ENCODE peak calls at places on chromosomes 5 and 9, in seven cellular contexts. One of them, this sample, is unnamed.

GRCh38 chr5:57422341-57422740 is 60.3 kb downstream of the ACTBL2 start:
- DNase-seq in H54: no peak
- DNase-seq in left lung: peak
- DNase-seq in naive thymus-derived CD8-positive, alpha-beta T cell: no peak
- DNase-seq in stimulated activated effector memory CD8-positive, alpha-beta T cell treated with anti-CD3 and anti-CD28 coated beads, Interleukin-12 subunit alpha, Interleukin-12 subunit beta, amount 100 ng/mL, for 72 hours: no peak
- DNase-seq in midbrain: no peak
- DNase-seq in adrenal gland: no peak
- DNase-seq in this sample: no peak

GRCh38 chr5:14145356-14146334 is 2.5 kb downstream of the TRIO start:
- DNase-seq in adrenal gland: no peak
- DNase-seq in H54: peak
- DNase-seq in stimulated activated effector memory CD8-positive, alpha-beta T cell treated with anti-CD3 and anti-CD28 coated beads, Interleukin-12 subunit alpha, Interleukin-12 subunit beta, amount 100 ng/mL, for 72 hours: no peak
- DNase-seq in naive thymus-derived CD8-positive, alpha-beta T cell: no peak
- DNase-seq in midbrain: no peak
- DNase-seq in left lung: no peak
- DNase-seq in this sample: no peak

GRCh38 chr9:131422241-131422792 is 28.4 kb downstream of the PRRC2B start:
- DNase-seq in midbrain: no peak
- DNase-seq in adrenal gland: peak
- DNase-seq in stimulated activated effector memory CD8-positive, alpha-beta T cell treated with anti-CD3 and anti-CD28 coated beads, Interleukin-12 subunit alpha, Interleukin-12 subunit beta, amount 100 ng/mL, for 72 hours: no peak
- DNase-seq in left lung: no peak
- DNase-seq in naive thymus-derived CD8-positive, alpha-beta T cell: no peak
- DNase-seq in H54: no peak
- DNase-seq in this sample: no peak

GRCh38 chr9:96884443-96884842 is 30.1 kb upstream of the ZNF782 start:
- DNase-seq in left lung: no peak
- DNase-seq in stimulated activated effector memory CD8-positive, alpha-beta T cell treated with anti-CD3 and anti-CD28 coated beads, Interleukin-12 subunit alpha, Interleukin-12 subunit beta, amount 100 ng/mL, for 72 hours: no peak
- DNase-seq in naive thymus-derived CD8-positive, alpha-beta T cell: no peak
- DNase-seq in H54: peak
- DNase-seq in adrenal gland: peak
- DNase-seq in midbrain: no peak
- DNase-seq in this sample: no peak

GRCh38 chr5:138557677-138558076 is 14.6 kb upstream of the ETF1 start:
- DNase-seq in adrenal gland: no peak
- DNase-seq in H54: no peak
- DNase-seq in naive thymus-derived CD8-positive, alpha-beta T cell: no peak
- DNase-seq in left lung: no peak
- DNase-seq in midbrain: no peak
- DNase-seq in stimulated activated effector memory CD8-positive, alpha-beta T cell treated with anti-CD3 and anti-CD28 coated beads, Interleukin-12 subunit alpha, Interleukin-12 subunit beta, amount 100 ng/mL, for 72 hours: no peak
- DNase-seq in this sample: no peak

GRCh38 chr5:39464096-39464495 is 39.3 kb upstream of the DAB2 start:
- DNase-seq in midbrain: no peak
- DNase-seq in left lung: no peak
- DNase-seq in stimulated activated effector memory CD8-positive, alpha-beta T cell treated with anti-CD3 and anti-CD28 coated beads, Interleukin-12 subunit alpha, Interleukin-12 subunit beta, amount 100 ng/mL, for 72 hours: no peak
- DNase-seq in H54: no peak
- DNase-seq in adrenal gland: no peak
- DNase-seq in naive thymus-derived CD8-positive, alpha-beta T cell: no peak
- DNase-seq in this sample: no peak

GRCh38 chr5:161400583-161400982 is 145.9 kb downstream of the GABRB2 start:
- DNase-seq in midbrain: no peak
- DNase-seq in stimulated activated effector memory CD8-positive, alpha-beta T cell treated with anti-CD3 and anti-CD28 coated beads, Interleukin-12 subunit alpha, Interleukin-12 subunit beta, amount 100 ng/mL, for 72 hours: no peak
- DNase-seq in H54: no peak
- DNase-seq in left lung: no peak
- DNase-seq in naive thymus-derived CD8-positive, alpha-beta T cell: no peak
- DNase-seq in adrenal gland: no peak
- DNase-seq in this sample: no peak

GRCh38 chr9:113966394-113966793 is 90.3 kb downstream of the ZNF618 start:
- DNase-seq in naive thymus-derived CD8-positive, alpha-beta T cell: no peak
- DNase-seq in H54: no peak
- DNase-seq in stimulated activated effector memory CD8-positive, alpha-beta T cell treated with anti-CD3 and anti-CD28 coated beads, Interleukin-12 subunit alpha, Interleukin-12 subunit beta, amount 100 ng/mL, for 72 hours: no peak
- DNase-seq in midbrain: no peak
- DNase-seq in left lung: no peak
- DNase-seq in adrenal gland: no peak
- DNase-seq in this sample: no peak

GRCh38 chr5:66684663-66685062 is 88.5 kb downstream of the MAST4 start:
- DNase-seq in H54: no peak
- DNase-seq in adrenal gland: no peak
- DNase-seq in stimulated activated effector memory CD8-positive, alpha-beta T cell treated with anti-CD3 and anti-CD28 coated beads, Interleukin-12 subunit alpha, Interleukin-12 subunit beta, amount 100 ng/mL, for 72 hours: no peak
- DNase-seq in naive thymus-derived CD8-positive, alpha-beta T cell: no peak
- DNase-seq in midbrain: no peak
- DNase-seq in left lung: no peak
- DNase-seq in this sample: no peak

GRCh38 chr5:116494784-116495480 is 79.7 kb downstream of the SEMA6A start:
- DNase-seq in left lung: no peak
- DNase-seq in stimulated activated effector memory CD8-positive, alpha-beta T cell treated with anti-CD3 and anti-CD28 coated beads, Interleukin-12 subunit alpha, Interleukin-12 subunit beta, amount 100 ng/mL, for 72 hours: no peak
- DNase-seq in H54: no peak
- DNase-seq in midbrain: no peak
- DNase-seq in adrenal gland: no peak
- DNase-seq in naive thymus-derived CD8-positive, alpha-beta T cell: no peak
- DNase-seq in this sample: no peak